ENCODE peak calls at places on chromosomes 13 and 19, in nine cellular contexts. One of them, this sample, is unnamed.

GRCh38 chr19:8373867-8374813 is 10.2 kb downstream of the ANGPTL4 start:
- DNase-seq in nephron progenitor cell: no peak
- DNase-seq in ascending aorta: no peak
- DNase-seq in SK-N-SH: peak
- DNase-seq in omental fat pad: no peak
- DNase-seq in activated B cell treated with CpG ODN at 0.5 μM for 24 hours: no peak
- DNase-seq in cardiac muscle cell: peak
- DNase-seq in HFF-Myc: no peak
- DNase-seq in foreskin keratinocyte: no peak
- DNase-seq in this sample: no peak

GRCh38 chr19:36030264-36031148 is 2.2 kb downstream of the CLIP3 start:
- DNase-seq in nephron progenitor cell: no peak
- DNase-seq in ascending aorta: no peak
- DNase-seq in SK-N-SH: peak
- DNase-seq in foreskin keratinocyte: peak
- DNase-seq in omental fat pad: no peak
- DNase-seq in activated B cell treated with CpG ODN at 0.5 μM for 24 hours: no peak
- DNase-seq in cardiac muscle cell: peak
- DNase-seq in HFF-Myc: no peak
- DNase-seq in this sample: no peak

GRCh38 chr13:112769615-112770014 is 79.8 kb downstream of the ATP11A start:
- DNase-seq in omental fat pad: no peak
- DNase-seq in SK-N-SH: no peak
- DNase-seq in HFF-Myc: no peak
- DNase-seq in ascending aorta: no peak
- DNase-seq in activated B cell treated with CpG ODN at 0.5 μM for 24 hours: no peak
- DNase-seq in nephron progenitor cell: no peak
- DNase-seq in foreskin keratinocyte: no peak
- DNase-seq in cardiac muscle cell: no peak
- DNase-seq in this sample: no peak

GRCh38 chr19:35120492-35120891 is 4.9 kb downstream of the FXYD3 start:
- DNase-seq in nephron progenitor cell: no peak
- DNase-seq in cardiac muscle cell: peak
- DNase-seq in activated B cell treated with CpG ODN at 0.5 μM for 24 hours: no peak
- DNase-seq in omental fat pad: no peak
- DNase-seq in SK-N-SH: no peak
- DNase-seq in ascending aorta: no peak
- DNase-seq in HFF-Myc: peak
- DNase-seq in foreskin keratinocyte: peak
- DNase-seq in this sample: peak

GRCh38 chr13:46866150-46866549 is 30.7 kb downstream of the HTR2A start:
- DNase-seq in HFF-Myc: peak
- DNase-seq in omental fat pad: no peak
- DNase-seq in cardiac muscle cell: peak
- DNase-seq in foreskin keratinocyte: peak
- DNase-seq in activated B cell treated with CpG ODN at 0.5 μM for 24 hours: no peak
- DNase-seq in SK-N-SH: peak
- DNase-seq in nephron progenitor cell: peak
- DNase-seq in ascending aorta: no peak
- DNase-seq in this sample: no peak

GRCh38 chr13:65966991-65967451 is 1263.1 kb downstream of the PCDH9 start:
- DNase-seq in foreskin keratinocyte: peak
- DNase-seq in nephron progenitor cell: no peak
- DNase-seq in SK-N-SH: peak
- DNase-seq in cardiac muscle cell: peak
- DNase-seq in omental fat pad: no peak
- DNase-seq in HFF-Myc: peak
- DNase-seq in ascending aorta: no peak
- DNase-seq in activated B cell treated with CpG ODN at 0.5 μM for 24 hours: no peak
- DNase-seq in this sample: no peak

GRCh38 chr13:109784590-109785140 is 1.7 kb downstream of the IRS2 start:
- DNase-seq in SK-N-SH: peak
- DNase-seq in HFF-Myc: no peak
- DNase-seq in omental fat pad: peak
- DNase-seq in nephron progenitor cell: peak
- DNase-seq in foreskin keratinocyte: no peak
- DNase-seq in ascending aorta: peak
- DNase-seq in activated B cell treated with CpG ODN at 0.5 μM for 24 hours: peak
- DNase-seq in cardiac muscle cell: peak
- DNase-seq in this sample: no peak

GRCh38 chr19:7199613-7200533 is 94.3 kb downstream of the INSR start:
- DNase-seq in omental fat pad: no peak
- DNase-seq in nephron progenitor cell: no peak
- DNase-seq in HFF-Myc: no peak
- DNase-seq in ascending aorta: no peak
- DNase-seq in foreskin keratinocyte: no peak
- DNase-seq in cardiac muscle cell: no peak
- DNase-seq in activated B cell treated with CpG ODN at 0.5 μM for 24 hours: no peak
- DNase-seq in SK-N-SH: no peak
- DNase-seq in this sample: no peak

GRCh38 chr19:45076851-45077730 is 813 bp upstream of the ZNF296 start:
- DNase-seq in omental fat pad: no peak
- DNase-seq in foreskin keratinocyte: no peak
- DNase-seq in activated B cell treated with CpG ODN at 0.5 μM for 24 hours: no peak
- DNase-seq in ascending aorta: no peak
- DNase-seq in SK-N-SH: no peak
- DNase-seq in HFF-Myc: no peak
- DNase-seq in cardiac muscle cell: no peak
- DNase-seq in nephron progenitor cell: no peak
- DNase-seq in this sample: no peak

GRCh38 chr13:105202384-105202783 is 1333.1 kb downstream of the EFNB2 start:
- DNase-seq in ascending aorta: no peak
- DNase-seq in nephron progenitor cell: peak
- DNase-seq in SK-N-SH: peak
- DNase-seq in omental fat pad: no peak
- DNase-seq in cardiac muscle cell: peak
- DNase-seq in foreskin keratinocyte: peak
- DNase-seq in activated B cell treated with CpG ODN at 0.5 μM for 24 hours: no peak
- DNase-seq in HFF-Myc: no peak
- DNase-seq in this sample: no peak

GRCh38 chr19:19636573-19636972 is 6.9 kb downstream of the GMIP start:
- DNase-seq in foreskin keratinocyte: no peak
- DNase-seq in nephron progenitor cell: no peak
- DNase-seq in activated B cell treated with CpG ODN at 0.5 μM for 24 hours: no peak
- DNase-seq in ascending aorta: no peak
- DNase-seq in SK-N-SH: no peak
- DNase-seq in omental fat pad: no peak
- DNase-seq in HFF-Myc: no peak
- DNase-seq in cardiac muscle cell: no peak
- DNase-seq in this sample: no peak

GRCh38 chr19:42081584-42082258 is 5.8 kb downstream of the ZNF574 start:
- DNase-seq in omental fat pad: no peak
- DNase-seq in activated B cell treated with CpG ODN at 0.5 μM for 24 hours: no peak
- DNase-seq in ascending aorta: no peak
- DNase-seq in SK-N-SH: peak
- DNase-seq in HFF-Myc: no peak
- DNase-seq in cardiac muscle cell: peak
- DNase-seq in foreskin keratinocyte: no peak
- DNase-seq in nephron progenitor cell: no peak
- DNase-seq in this sample: no peak

GRCh38 chr19:51372649-51373504 is at the start of gene NKG7:
- DNase-seq in ascending aorta: no peak
- DNase-seq in cardiac muscle cell: no peak
- DNase-seq in SK-N-SH: no peak
- DNase-seq in foreskin keratinocyte: no peak
- DNase-seq in omental fat pad: no peak
- DNase-seq in activated B cell treated with CpG ODN at 0.5 μM for 24 hours: no peak
- DNase-seq in nephron progenitor cell: no peak
- DNase-seq in HFF-Myc: no peak
- DNase-seq in this sample: no peak

GRCh38 chr19:51271015-51271600 is 20.2 kb downstream of the SIGLECL1 start:
- DNase-seq in foreskin keratinocyte: no peak
- DNase-seq in nephron progenitor cell: no peak
- DNase-seq in SK-N-SH: peak
- DNase-seq in HFF-Myc: no peak
- DNase-seq in ascending aorta: no peak
- DNase-seq in cardiac muscle cell: no peak
- DNase-seq in omental fat pad: no peak
- DNase-seq in activated B cell treated with CpG ODN at 0.5 μM for 24 hours: no peak
- DNase-seq in this sample: no peak

GRCh38 chr19:11033763-11034162 is 55.5 kb upstream of the LDLR start:
- DNase-seq in foreskin keratinocyte: no peak
- DNase-seq in activated B cell treated with CpG ODN at 0.5 μM for 24 hours: no peak
- DNase-seq in SK-N-SH: no peak
- DNase-seq in ascending aorta: no peak
- DNase-seq in HFF-Myc: no peak
- DNase-seq in omental fat pad: no peak
- DNase-seq in cardiac muscle cell: no peak
- DNase-seq in nephron progenitor cell: no peak
- DNase-seq in this sample: no peak

GRCh38 chr19:11038511-11038910 is 50.8 kb upstream of the LDLR start:
- DNase-seq in SK-N-SH: no peak
- DNase-seq in ascending aorta: no peak
- DNase-seq in activated B cell treated with CpG ODN at 0.5 μM for 24 hours: no peak
- DNase-seq in nephron progenitor cell: no peak
- DNase-seq in foreskin keratinocyte: no peak
- DNase-seq in HFF-Myc: no peak
- DNase-seq in cardiac muscle cell: no peak
- DNase-seq in omental fat pad: no peak
- DNase-seq in this sample: no peak

GRCh38 chr19:11034449-11035213 is 54.6 kb upstream of the LDLR start:
- DNase-seq in omental fat pad: no peak
- DNase-seq in SK-N-SH: no peak
- DNase-seq in activated B cell treated with CpG ODN at 0.5 μM for 24 hours: no peak
- DNase-seq in cardiac muscle cell: no peak
- DNase-seq in foreskin keratinocyte: no peak
- DNase-seq in nephron progenitor cell: no peak
- DNase-seq in ascending aorta: no peak
- DNase-seq in HFF-Myc: no peak
- DNase-seq in this sample: no peak

GRCh38 chr19:11033251-11033650 is 56.0 kb upstream of the LDLR start:
- DNase-seq in cardiac muscle cell: no peak
- DNase-seq in activated B cell treated with CpG ODN at 0.5 μM for 24 hours: no peak
- DNase-seq in HFF-Myc: no peak
- DNase-seq in ascending aorta: no peak
- DNase-seq in nephron progenitor cell: no peak
- DNase-seq in foreskin keratinocyte: no peak
- DNase-seq in omental fat pad: no peak
- DNase-seq in SK-N-SH: no peak
- DNase-seq in this sample: no peak

GRCh38 chr19:11035441-11036377 is 53.6 kb upstream of the LDLR start:
- DNase-seq in ascending aorta: peak
- DNase-seq in cardiac muscle cell: peak
- DNase-seq in omental fat pad: peak
- DNase-seq in SK-N-SH: peak
- DNase-seq in activated B cell treated with CpG ODN at 0.5 μM for 24 hours: peak
- DNase-seq in nephron progenitor cell: peak
- DNase-seq in foreskin keratinocyte: peak
- DNase-seq in HFF-Myc: peak
- DNase-seq in this sample: peak
- TF ChIP-seq CTCF in ascending aorta: peak
- TF ChIP-seq CTCF in cardiac muscle cell: peak
- TF ChIP-seq CTCF in omental fat pad: no peak
- TF ChIP-seq CTCF in SK-N-SH: peak
- TF ChIP-seq CTCF in activated B cell treated with CpG ODN at 0.5 μM for 24 hours: no peak
- TF ChIP-seq CTCF in nephron progenitor cell: peak
- TF ChIP-seq CTCF in foreskin keratinocyte: peak
- TF ChIP-seq CTCF in HFF-Myc: peak
- TF ChIP-seq CTCF in this sample: peak

DNA sequence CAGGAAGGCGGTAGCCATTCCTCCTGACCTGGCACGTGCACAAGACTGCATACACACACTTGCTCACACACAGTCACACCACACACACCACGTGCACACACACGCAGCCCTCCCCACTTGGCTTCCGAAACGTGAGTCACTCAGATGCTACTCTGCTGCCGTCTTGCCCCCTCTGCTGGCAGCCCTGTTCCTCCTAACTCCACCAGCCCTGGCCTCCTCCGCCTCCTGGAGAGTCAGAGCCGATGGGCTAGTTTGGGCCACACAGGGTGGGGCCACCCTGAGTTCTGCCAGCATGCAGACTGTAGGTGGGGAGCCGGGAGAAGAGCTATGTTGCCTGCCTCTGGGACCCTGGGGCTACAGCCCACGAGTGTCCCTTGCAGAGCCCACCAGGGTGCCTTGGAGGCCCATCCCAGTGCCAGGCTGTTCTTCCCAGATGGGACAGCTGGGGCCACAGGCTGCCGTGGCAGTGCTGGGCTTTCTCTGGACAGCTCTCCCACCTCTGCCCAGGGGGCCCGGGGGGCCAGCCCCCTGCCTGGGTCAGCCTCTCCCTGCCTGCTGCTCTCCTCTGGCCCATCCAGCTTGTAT is 12.1 kb downstream of the PIN1 start:
- DNase-seq in nephron progenitor cell: peak
- DNase-seq in SK-N-SH: peak
- DNase-seq in omental fat pad: peak
- DNase-seq in HFF-Myc: peak
- DNase-seq in cardiac muscle cell: peak
- DNase-seq in foreskin keratinocyte: peak
- DNase-seq in ascending aorta: peak
- DNase-seq in activated B cell treated with CpG ODN at 0.5 μM for 24 hours: no peak
- DNase-seq in this sample: peak
- TF ChIP-seq CTCF in nephron progenitor cell: peak
- TF ChIP-seq CTCF in SK-N-SH: peak
- TF ChIP-seq CTCF in omental fat pad: no peak
- TF ChIP-seq CTCF in HFF-Myc: peak
- TF ChIP-seq CTCF in cardiac muscle cell: peak
- TF ChIP-seq CTCF in foreskin keratinocyte: peak
- TF ChIP-seq CTCF in ascending aorta: peak
- TF ChIP-seq CTCF in activated B cell treated with CpG ODN at 0.5 μM for 24 hours: no peak
- TF ChIP-seq CTCF in this sample: peak

GRCh38 chr13:29816715-29817114 is 33.7 kb downstream of the UBL3 start:
- DNase-seq in omental fat pad: no peak
- DNase-seq in nephron progenitor cell: no peak
- DNase-seq in foreskin keratinocyte: no peak
- DNase-seq in HFF-Myc: no peak
- DNase-seq in SK-N-SH: no peak
- DNase-seq in ascending aorta: no peak
- DNase-seq in cardiac muscle cell: no peak
- DNase-seq in activated B cell treated with CpG ODN at 0.5 μM for 24 hours: no peak
- DNase-seq in this sample: no peak

GRCh38 chr13:29819157-29819556 is 31.3 kb downstream of the UBL3 start:
- DNase-seq in omental fat pad: no peak
- DNase-seq in nephron progenitor cell: no peak
- DNase-seq in foreskin keratinocyte: no peak
- DNase-seq in ascending aorta: no peak
- DNase-seq in activated B cell treated with CpG ODN at 0.5 μM for 24 hours: no peak
- DNase-seq in HFF-Myc: no peak
- DNase-seq in cardiac muscle cell: no peak
- DNase-seq in SK-N-SH: no peak
- DNase-seq in this sample: no peak

GRCh38 chr13:29815336-29815735 is 35.1 kb downstream of the UBL3 start:
- DNase-seq in cardiac muscle cell: no peak
- DNase-seq in foreskin keratinocyte: no peak
- DNase-seq in HFF-Myc: no peak
- DNase-seq in SK-N-SH: no peak
- DNase-seq in activated B cell treated with CpG ODN at 0.5 μM for 24 hours: no peak
- DNase-seq in ascending aorta: no peak
- DNase-seq in omental fat pad: no peak
- DNase-seq in nephron progenitor cell: no peak
- DNase-seq in this sample: no peak

GRCh38 chr13:29817604-29818378 is 32.6 kb downstream of the UBL3 start:
- DNase-seq in SK-N-SH: peak
- DNase-seq in foreskin keratinocyte: no peak
- DNase-seq in nephron progenitor cell: no peak
- DNase-seq in HFF-Myc: no peak
- DNase-seq in cardiac muscle cell: no peak
- DNase-seq in activated B cell treated with CpG ODN at 0.5 μM for 24 hours: no peak
- DNase-seq in omental fat pad: no peak
- DNase-seq in ascending aorta: no peak
- DNase-seq in this sample: no peak
- TF ChIP-seq CTCF in SK-N-SH: no peak
- TF ChIP-seq CTCF in foreskin keratinocyte: no peak
- TF ChIP-seq CTCF in nephron progenitor cell: no peak
- TF ChIP-seq CTCF in HFF-Myc: no peak
- TF ChIP-seq CTCF in cardiac muscle cell: no peak
- TF ChIP-seq CTCF in activated B cell treated with CpG ODN at 0.5 μM for 24 hours: no peak
- TF ChIP-seq CTCF in omental fat pad: no peak
- TF ChIP-seq CTCF in ascending aorta: no peak
- TF ChIP-seq CTCF in this sample: no peak

GRCh38 chr13:27619711-27620376 is 485 bp downstream of the LNX2 start:
- DNase-seq in ascending aorta: peak
- DNase-seq in activated B cell treated with CpG ODN at 0.5 μM for 24 hours: no peak
- DNase-seq in omental fat pad: no peak
- DNase-seq in SK-N-SH: peak
- DNase-seq in HFF-Myc: no peak
- DNase-seq in cardiac muscle cell: peak
- DNase-seq in nephron progenitor cell: no peak
- DNase-seq in foreskin keratinocyte: peak
- DNase-seq in this sample: no peak
- TF ChIP-seq CTCF in ascending aorta: peak
- TF ChIP-seq CTCF in activated B cell treated with CpG ODN at 0.5 μM for 24 hours: no peak
- TF ChIP-seq CTCF in omental fat pad: no peak
- TF ChIP-seq CTCF in SK-N-SH: peak
- TF ChIP-seq CTCF in HFF-Myc: no peak
- TF ChIP-seq CTCF in cardiac muscle cell: peak
- TF ChIP-seq CTCF in nephron progenitor cell: no peak
- TF ChIP-seq CTCF in foreskin keratinocyte: peak
- TF ChIP-seq CTCF in this sample: peak